ENCODE peak calls at places on chromosomes 12 and 14, in six cellular contexts. One of them, this sample, is unnamed.
A peak's percentile ranks its signal among the peaks of the same experiment; 100 is the strongest.

GRCh38 chr14:90687680-90688079 is 128.6 kb downstream of the TTC7B start:
- DNase-seq in ascending aorta: no peak
- DNase-seq in Caco-2: no peak
- DNase-seq in psoas muscle: no peak
- DNase-seq in colonic mucosa: no peak
- DNase-seq in lung: no peak
- DNase-seq in this sample: no peak

GRCh38 chr12:12403264-12404248 is 46.7 kb downstream of the BORCS5 start:
- DNase-seq in ascending aorta: no peak
- DNase-seq in Caco-2: peak; percentile 96
- DNase-seq in psoas muscle: no peak
- DNase-seq in colonic mucosa: peak; percentile 72
- DNase-seq in lung: no peak
- DNase-seq in this sample: no peak

GRCh38 chr14:97713023-97713422 is 915.8 kb downstream of the VRK1 start:
- DNase-seq in ascending aorta: no peak
- DNase-seq in Caco-2: no peak
- DNase-seq in psoas muscle: no peak
- DNase-seq in colonic mucosa: no peak
- DNase-seq in lung: no peak
- DNase-seq in this sample: no peak

GRCh38 chr12:53300187-53300586 is 692 bp downstream of the MYG1 start:
- DNase-seq in ascending aorta: no peak
- DNase-seq in Caco-2: no peak
- DNase-seq in psoas muscle: no peak
- DNase-seq in colonic mucosa: no peak
- DNase-seq in lung: no peak
- DNase-seq in this sample: no peak

GRCh38 chr14:37116933-37117844 is 55.2 kb downstream of the SLC25A21 start:
- DNase-seq in ascending aorta: no peak
- DNase-seq in Caco-2: no peak
- DNase-seq in psoas muscle: no peak
- DNase-seq in colonic mucosa: no peak
- DNase-seq in lung: no peak
- DNase-seq in this sample: no peak

GRCh38 chr14:97820781-97821180 is 1023.6 kb downstream of the VRK1 start:
- DNase-seq in ascending aorta: no peak
- DNase-seq in Caco-2: no peak
- DNase-seq in psoas muscle: no peak
- DNase-seq in colonic mucosa: no peak
- DNase-seq in lung: no peak
- DNase-seq in this sample: no peak

GRCh38 chr14:68409355-68409754 is 383.5 kb downstream of the ZFP36L1 start:
- DNase-seq in ascending aorta: no peak
- DNase-seq in Caco-2: no peak
- DNase-seq in psoas muscle: no peak
- DNase-seq in colonic mucosa: no peak
- DNase-seq in lung: no peak
- DNase-seq in this sample: no peak

GRCh38 chr14:65222434-65222833 is 120.1 kb upstream of the MAX start:
- DNase-seq in ascending aorta: no peak
- DNase-seq in Caco-2: peak; percentile 57
- DNase-seq in psoas muscle: peak; percentile 41
- DNase-seq in colonic mucosa: peak; percentile 77
- DNase-seq in lung: peak; percentile 52
- DNase-seq in this sample: no peak

GRCh38 chr14:68583527-68584275 is 209.2 kb downstream of the ZFP36L1 start:
- DNase-seq in ascending aorta: no peak
- DNase-seq in Caco-2: no peak
- DNase-seq in psoas muscle: no peak
- DNase-seq in colonic mucosa: no peak
- DNase-seq in lung: peak; percentile 58
- DNase-seq in this sample: no peak

GRCh38 chr14:99971929-99972747 is 93.1 kb upstream of the EVL start:
- DNase-seq in ascending aorta: no peak
- DNase-seq in Caco-2: no peak
- DNase-seq in psoas muscle: no peak
- DNase-seq in colonic mucosa: no peak
- DNase-seq in lung: no peak
- DNase-seq in this sample: no peak

GRCh38 chr14:104293851-104294627 is 155.7 kb downstream of the KIF26A start:
- DNase-seq in ascending aorta: no peak
- DNase-seq in Caco-2: peak; percentile 19
- DNase-seq in psoas muscle: no peak
- DNase-seq in colonic mucosa: peak; percentile 68
- DNase-seq in lung: no peak
- DNase-seq in this sample: no peak

GRCh38 chr12:41310367-41310766 is 122.2 kb downstream of the PDZRN4 start:
- DNase-seq in ascending aorta: no peak
- DNase-seq in Caco-2: no peak
- DNase-seq in psoas muscle: no peak
- DNase-seq in colonic mucosa: no peak
- DNase-seq in lung: no peak
- DNase-seq in this sample: no peak

GRCh38 chr14:37230551-37231194 is 32.9 kb downstream of the MIPOL1 start:
- DNase-seq in ascending aorta: no peak
- DNase-seq in Caco-2: peak; percentile 54
- DNase-seq in psoas muscle: no peak
- DNase-seq in colonic mucosa: no peak
- DNase-seq in lung: no peak
- DNase-seq in this sample: no peak

GRCh38 chr12:50387487-50387886 is 8.9 kb downstream of the FAM186A start:
- DNase-seq in ascending aorta: no peak
- DNase-seq in Caco-2: no peak
- DNase-seq in psoas muscle: no peak
- DNase-seq in colonic mucosa: no peak
- DNase-seq in lung: no peak
- DNase-seq in this sample: no peak

GRCh38 chr12:6330999-6331714 is 10.7 kb downstream of the TNFRSF1A start:
- DNase-seq in ascending aorta: no peak
- DNase-seq in Caco-2: no peak
- DNase-seq in psoas muscle: no peak
- DNase-seq in colonic mucosa: no peak
- DNase-seq in lung: no peak
- DNase-seq in this sample: no peak

GRCh38 chr12:2976581-2976996 is 17.4 kb downstream of the TEAD4 start:
- DNase-seq in ascending aorta: no peak
- DNase-seq in Caco-2: no peak
- DNase-seq in psoas muscle: no peak
- DNase-seq in colonic mucosa: no peak
- DNase-seq in lung: no peak
- DNase-seq in this sample: no peak

GRCh38 chr12:101097829-101098580 is 112.0 kb downstream of the SLC5A8 start:
- DNase-seq in ascending aorta: no peak
- DNase-seq in Caco-2: no peak
- DNase-seq in psoas muscle: no peak
- DNase-seq in colonic mucosa: no peak
- DNase-seq in lung: no peak
- DNase-seq in this sample: no peak

GRCh38 chr12:93846936-93847516 is 169.9 kb downstream of the CRADD start:
- DNase-seq in ascending aorta: no peak
- DNase-seq in Caco-2: no peak
- DNase-seq in psoas muscle: no peak
- DNase-seq in colonic mucosa: no peak
- DNase-seq in lung: no peak
- DNase-seq in this sample: no peak

GRCh38 chr14:68513137-68513536 is 279.7 kb downstream of the ZFP36L1 start:
- DNase-seq in ascending aorta: no peak
- DNase-seq in Caco-2: no peak
- DNase-seq in psoas muscle: no peak
- DNase-seq in colonic mucosa: no peak
- DNase-seq in lung: no peak
- DNase-seq in this sample: no peak

GRCh38 chr12:131917139-131917710 is 11.9 kb upstream of the PUS1 start:
- DNase-seq in ascending aorta: no peak
- DNase-seq in Caco-2: no peak
- DNase-seq in psoas muscle: peak; percentile 14
- DNase-seq in colonic mucosa: no peak
- DNase-seq in lung: no peak
- DNase-seq in this sample: no peak

GRCh38 chr14:51014625-51015024 is 70.3 kb upstream of the PYGL start:
- DNase-seq in ascending aorta: no peak
- DNase-seq in Caco-2: no peak
- DNase-seq in psoas muscle: no peak
- DNase-seq in colonic mucosa: no peak
- DNase-seq in lung: no peak
- DNase-seq in this sample: no peak

GRCh38 chr12:58888131-58888783 is 32.0 kb downstream of the LRIG3 start:
- DNase-seq in ascending aorta: no peak
- DNase-seq in Caco-2: no peak
- DNase-seq in psoas muscle: no peak
- DNase-seq in colonic mucosa: no peak
- DNase-seq in lung: no peak
- DNase-seq in this sample: no peak

GRCh38 chr12:120539303-120539702 is 5.1 kb downstream of the RNF10 start:
- DNase-seq in ascending aorta: no peak
- DNase-seq in Caco-2: no peak
- DNase-seq in psoas muscle: no peak
- DNase-seq in colonic mucosa: no peak
- DNase-seq in lung: no peak
- DNase-seq in this sample: no peak

DNA sequence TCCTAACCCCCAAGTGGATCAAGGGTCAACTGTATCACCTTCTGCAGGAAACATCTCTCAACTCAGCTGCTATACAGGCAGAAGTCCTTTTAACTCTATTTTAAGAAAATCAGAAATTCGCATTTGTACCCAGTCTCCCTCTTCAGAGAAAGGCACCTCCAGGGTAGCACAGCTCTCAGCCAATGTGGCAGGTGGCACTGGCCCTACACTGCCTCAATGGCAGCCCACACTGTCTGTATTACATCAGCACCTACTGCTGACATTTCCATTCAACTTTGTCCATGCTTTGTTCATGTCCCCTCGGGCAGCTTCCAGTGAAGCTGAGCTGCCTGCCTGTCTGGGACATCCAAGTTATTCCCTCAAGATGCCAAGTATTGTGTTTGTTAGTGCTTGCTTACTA is 8.8 kb downstream of the SPTSSA start:
- DNase-seq in ascending aorta: no peak
- DNase-seq in Caco-2: no peak
- DNase-seq in psoas muscle: no peak
- DNase-seq in colonic mucosa: no peak
- DNase-seq in lung: no peak
- DNase-seq in this sample: no peak
- H3K4me1 ChIP-seq in ascending aorta: no peaks in the 10 kb centered on the region
- H3K4me1 ChIP-seq in Caco-2: peaks cover 13% of the 10 kb centered on the region
- H3K4me1 ChIP-seq in psoas muscle: no peaks in the 10 kb centered on the region
- H3K4me1 ChIP-seq in colonic mucosa: peaks cover 4% of the 10 kb centered on the region
- H3K4me1 ChIP-seq in lung: no peaks in the 10 kb centered on the region
- H3K4me1 ChIP-seq in this sample: peaks cover 5% of the 10 kb centered on the region

DNA sequence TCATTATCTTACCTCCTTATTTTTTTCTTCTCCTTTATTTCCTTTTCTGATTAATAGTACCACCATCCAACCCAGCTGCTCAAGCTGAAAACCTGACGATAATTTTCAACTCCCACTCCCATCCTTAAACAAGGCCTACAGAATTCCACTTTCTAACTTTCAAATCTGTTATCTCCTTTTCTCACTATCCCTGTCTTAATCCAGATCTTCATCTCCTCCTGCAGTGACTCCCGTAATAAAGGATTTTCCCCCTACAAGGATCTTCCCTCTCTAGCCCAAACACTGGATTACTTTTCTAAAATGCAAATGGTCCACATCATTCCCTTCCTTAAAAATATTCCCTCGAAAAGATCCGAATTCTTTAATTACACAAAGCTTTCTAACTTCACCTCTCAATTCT is 1.5 kb downstream of the TRAPPC6B start:
- DNase-seq in ascending aorta: no peak
- DNase-seq in Caco-2: no peak
- DNase-seq in psoas muscle: no peak
- DNase-seq in colonic mucosa: no peak
- DNase-seq in lung: no peak
- DNase-seq in this sample: no peak
- H3K4me3 ChIP-seq in ascending aorta: peak overlapping the region; percentile 79
- H3K4me3 ChIP-seq in Caco-2: peak overlapping the region; percentile 97
- H3K4me3 ChIP-seq in psoas muscle: peak overlapping the region; percentile 86
- H3K4me3 ChIP-seq in colonic mucosa: no peak overlapping the region
- H3K4me3 ChIP-seq in lung: no peak overlapping the region
- H3K4me3 ChIP-seq in this sample: peak overlapping the region; percentile 74

GRCh38 chr12:96327346-96327745 is 72.9 kb downstream of the CDK17 start:
- DNase-seq in ascending aorta: no peak
- DNase-seq in Caco-2: no peak
- DNase-seq in psoas muscle: no peak
- DNase-seq in colonic mucosa: no peak
- DNase-seq in lung: no peak
- DNase-seq in this sample: no peak

GRCh38 chr12:96329018-96329417 is 71.2 kb downstream of the CDK17 start:
- DNase-seq in ascending aorta: no peak
- DNase-seq in Caco-2: no peak
- DNase-seq in psoas muscle: no peak
- DNase-seq in colonic mucosa: no peak
- DNase-seq in lung: no peak
- DNase-seq in this sample: no peak

GRCh38 chr12:96329545-96329944 is 70.7 kb downstream of the CDK17 start:
- DNase-seq in ascending aorta: no peak
- DNase-seq in Caco-2: no peak
- DNase-seq in psoas muscle: no peak
- DNase-seq in colonic mucosa: no peak
- DNase-seq in lung: no peak
- DNase-seq in this sample: no peak

GRCh38 chr12:96326628-96327227 is 73.5 kb downstream of the CDK17 start:
- DNase-seq in ascending aorta: no peak
- DNase-seq in Caco-2: no peak
- DNase-seq in psoas muscle: no peak
- DNase-seq in colonic mucosa: no peak
- DNase-seq in lung: no peak
- DNase-seq in this sample: no peak

DNA sequence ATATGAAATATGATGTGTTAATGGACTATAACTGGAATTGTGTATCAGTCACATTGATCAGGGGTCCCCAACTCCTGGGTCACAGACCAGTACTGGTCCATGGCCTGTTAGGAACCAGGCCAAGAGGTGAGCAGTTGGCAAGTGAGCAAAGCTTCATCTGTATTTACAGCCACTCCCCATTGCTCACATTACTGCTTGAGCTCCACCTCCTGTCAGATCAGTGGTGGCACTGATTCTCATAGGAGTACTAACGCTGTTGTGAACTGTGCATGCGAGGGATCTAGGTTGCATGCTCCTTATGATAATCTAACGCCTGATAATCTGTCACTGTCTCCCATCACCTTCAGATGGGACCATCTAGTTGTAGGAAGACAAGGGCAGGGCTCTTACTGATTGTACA is 72.3 kb downstream of the CDK17 start:
- DNase-seq in ascending aorta: no peak
- DNase-seq in Caco-2: no peak
- DNase-seq in psoas muscle: no peak
- DNase-seq in colonic mucosa: no peak
- DNase-seq in lung: no peak
- DNase-seq in this sample: no peak
- H3K9me3 ChIP-seq in ascending aorta: no peaks in the 10 kb centered on the region
- H3K9me3 ChIP-seq in Caco-2: no peaks in the 10 kb centered on the region
- H3K9me3 ChIP-seq in psoas muscle: no peaks in the 10 kb centered on the region
- H3K9me3 ChIP-seq in colonic mucosa: no peaks in the 10 kb centered on the region
- H3K9me3 ChIP-seq in lung: no peaks in the 10 kb centered on the region
- H3K9me3 ChIP-seq in this sample: no peaks in the 10 kb centered on the region

DNA sequence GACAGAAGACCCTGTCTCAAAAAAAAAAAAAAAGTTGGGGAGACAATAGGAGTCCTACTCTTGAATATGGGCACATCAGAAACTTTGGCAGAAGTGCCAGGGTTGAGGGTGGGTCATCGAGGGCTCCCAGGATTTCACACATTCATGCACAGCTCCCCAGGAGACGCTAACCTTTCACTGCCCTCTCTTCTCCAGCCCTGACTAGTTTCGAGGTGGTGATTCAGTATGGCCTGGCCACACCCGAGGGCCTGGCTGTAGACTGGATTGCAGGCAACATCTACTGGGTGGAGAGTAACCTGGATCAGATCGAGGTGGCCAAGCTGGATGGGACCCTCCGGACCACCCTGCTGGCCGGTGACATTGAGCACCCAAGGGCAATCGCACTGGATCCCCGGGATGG is 29.4 kb upstream of the LRP1-AS start:
- DNase-seq in ascending aorta: no peak
- DNase-seq in Caco-2: no peak
- DNase-seq in psoas muscle: no peak
- DNase-seq in colonic mucosa: no peak
- DNase-seq in lung: no peak
- DNase-seq in this sample: no peak
- H3K4me1 ChIP-seq in ascending aorta: no peaks in the 10 kb centered on the region
- H3K4me1 ChIP-seq in Caco-2: no peaks in the 10 kb centered on the region
- H3K4me1 ChIP-seq in psoas muscle: no peaks in the 10 kb centered on the region
- H3K4me1 ChIP-seq in colonic mucosa: no peaks in the 10 kb centered on the region
- H3K4me1 ChIP-seq in lung: no peaks in the 10 kb centered on the region
- H3K4me1 ChIP-seq in this sample: peaks cover 98% of the 10 kb centered on the region

This sample was measured in esophagus squamous epithelium.